ENCODE peak calls at places on chromosome 15, in six cellular contexts. S, M, J, B, Y and D are unnamed samples.

GRCh38 chr15:67142142-67143092 is 77.0 kb downstream of the SMAD3 start:
- DNase-seq in J (no peak), S (peak; percentile 82), B (no peak), Y (no peak), M (peak; percentile 81), D (peak; percentile 84)

GRCh38 chr15:38073278-38073930 is 139.0 kb downstream of the TMCO5A start:
- DNase-seq in J (no peak), Y (peak; percentile 74), B (no peak), M (peak; percentile 35), S (no peak), D (no peak)

GRCh38 chr15:39874890-39875549 is 45.0 kb downstream of the GPR176 start:
- DNase-seq in S (peak; percentile 40), J (no peak), Y (peak; percentile 68), B (peak; percentile 47), M (no peak), D (no peak)

GRCh38 chr15:40664909-40665308 is 30.1 kb upstream of the RAD51 start:
- DNase-seq in B (no peak), J (no peak), M (no peak), S (no peak), Y (no peak), D (no peak)

GRCh38 chr15:79874242-79874641 is 22.6 kb downstream of the MTHFS start:
- DNase-seq in M (no peak), S (no peak), Y (peak; percentile 78), B (no peak), J (no peak), D (no peak)

GRCh38 chr15:40085225-40085624 is 23.5 kb downstream of the BMF start:
- DNase-seq in Y (no peak), M (peak; percentile 57), B (no peak), J (no peak), S (no peak), D (no peak)

GRCh38 chr15:78207641-78208340 is 26.6 kb downstream of the ACSBG1 start:
- DNase-seq in B (no peak), Y (no peak), M (no peak), J (no peak), S (no peak), D (no peak)

GRCh38 chr15:57537072-57537471 is 54.6 kb upstream of the MYZAP start:
- DNase-seq in B (no peak), Y (peak; percentile 57), S (peak; percentile 93), M (peak; percentile 26), J (no peak), D (peak; percentile 90)

GRCh38 chr15:97730315-97730714 is 230.2 kb upstream of the ARRDC4 start:
- DNase-seq in Y (no peak), S (no peak), B (no peak), J (no peak), M (no peak), D (no peak)

GRCh38 chr15:62835351-62835750 is 207.2 kb upstream of the TPM1 start:
- DNase-seq in J (no peak), M (no peak), Y (no peak), S (no peak), B (no peak), D (no peak)

GRCh38 chr15:90412356-90413194 is 24.5 kb downstream of the IQGAP1 start:
- DNase-seq in J (no peak), Y (peak; percentile 91), B (peak; percentile 45), M (peak; percentile 67), S (peak; percentile 50), D (peak; percentile 62)